ENCODE peak calls at places on chromosomes 11 and 22, in seven cellular contexts. K, U, G, T, B, D and L are unnamed samples.

GRCh38 chr22:39314251-39314971 is 5.0 kb downstream of the RPL3 start:
- DNase-seq in K (no peak), U (peak), G (no peak), T (no peak), B (no peak), D (peak), L (peak)

GRCh38 chr11:48172818-48173609 is 43.6 kb upstream of the OR4B1 start:
- DNase-seq in K (peak), U (peak), G (peak), T (peak), B (peak), D (peak), L (peak)

GRCh38 chr11:96015911-96016565 is 92.1 kb upstream of the MTMR2 start:
- DNase-seq in K (peak), U (peak), G (no peak), T (no peak), B (no peak), D (no peak), L (peak)

GRCh38 chr11:69382131-69383128 is 88.5 kb downstream of the MYEOV start:
- DNase-seq in K (peak), U (peak), G (no peak), T (no peak), B (peak), D (peak), L (peak)

GRCh38 chr22:24801906-24802504 is 4.0 kb upstream of the SGSM1 start:
- DNase-seq in K (no peak), U (no peak), G (no peak), T (no peak), B (no peak), D (no peak), L (no peak)

GRCh38 chr11:70311616-70312015 is 41.1 kb downstream of the PPFIA1 start:
- DNase-seq in K (no peak), U (no peak), G (no peak), T (no peak), B (no peak), D (no peak), L (no peak)

GRCh38 chr11:29119691-29120328 is 897.0 kb downstream of the KCNA4 start:
- DNase-seq in K (no peak), U (no peak), G (no peak), T (no peak), B (peak), D (no peak), L (no peak)

GRCh38 chr11:202490-202889 is 4.7 kb downstream of the BET1L start:
- DNase-seq in K (no peak), U (no peak), G (no peak), T (peak), B (no peak), D (no peak), L (no peak)

GRCh38 chr11:58632510-58632909 is 10.0 kb downstream of the CNTF start:
- DNase-seq in K (no peak), U (no peak), G (no peak), T (no peak), B (no peak), D (no peak), L (no peak)

GRCh38 chr22:25563757-25564319 is 637 bp upstream of the GRK3 start:
- DNase-seq in K (no peak), U (peak), G (peak), T (peak), B (peak), D (no peak), L (peak)

GRCh38 chr11:6771926-6772898 is at the start of gene OR2AG2:
- DNase-seq in K (no peak), U (no peak), G (no peak), T (no peak), B (peak), D (no peak), L (no peak)

GRCh38 chr11:77175869-77176539 is 48.0 kb downstream of the MYO7A start:
- DNase-seq in K (peak), U (no peak), G (no peak), T (no peak), B (peak), D (no peak), L (peak)

GRCh38 chr11:6638437-6638836 is 17.2 kb downstream of the DCHS1 start:
- DNase-seq in K (no peak), U (no peak), G (no peak), T (no peak), B (no peak), D (no peak), L (no peak)

GRCh38 chr11:3119141-3119821 is 45.8 kb downstream of the OSBPL5 start:
- DNase-seq in K (no peak), U (no peak), G (peak), T (no peak), B (no peak), D (no peak), L (peak)

GRCh38 chr22:46081036-46081830 is 69.1 kb upstream of the PPARA start:
- DNase-seq in K (no peak), U (no peak), G (peak), T (peak), B (no peak), D (peak), L (no peak)

GRCh38 chr11:41659990-41660389 is 200.5 kb upstream of the LRRC4C start:
- DNase-seq in K (no peak), U (no peak), G (no peak), T (no peak), B (no peak), D (no peak), L (no peak)

GRCh38 chr22:19597399-19597735 is 73.2 kb upstream of the CLDN5 start:
- DNase-seq in K (no peak), U (peak), G (no peak), T (no peak), B (no peak), D (no peak), L (no peak)

GRCh38 chr22:20203142-20204099 is 52.6 kb upstream of the CCDC188 start:
- DNase-seq in K (peak), U (no peak), G (no peak), T (no peak), B (no peak), D (no peak), L (peak)

GRCh38 chr22:43014062-43014875 is 680 bp downstream of the PACSIN2 start:
- DNase-seq in K (peak), U (peak), G (peak), T (no peak), B (no peak), D (peak), L (peak)

GRCh38 chr11:96207459-96208449 is 135.2 kb downstream of the MAML2 start:
- DNase-seq in K (no peak), U (peak), G (no peak), T (no peak), B (peak), D (no peak), L (no peak)

GRCh38 chr22:48844096-48844675 is 983.5 kb downstream of the BRD1 start:
- DNase-seq in K (no peak), U (no peak), G (no peak), T (no peak), B (no peak), D (no peak), L (no peak)

GRCh38 chr22:37639070-37639760 is at the start of gene SH3BP1:
- DNase-seq in K (peak), U (peak), G (peak), T (no peak), B (no peak), D (peak), L (peak)

GRCh38 chr11:94740083-94740974 is 27.8 kb upstream of the AMOTL1 start:
- DNase-seq in K (peak), U (peak), G (peak), T (no peak), B (no peak), D (no peak), L (peak)

GRCh38 chr22:20087319-20088262 is 7.5 kb downstream of the DGCR8 start:
- DNase-seq in K (no peak), U (no peak), G (no peak), T (no peak), B (no peak), D (no peak), L (no peak)

GRCh38 chr11:102237096-102237735 is 80.1 kb upstream of the BIRC3 start:
- DNase-seq in K (no peak), U (no peak), G (no peak), T (no peak), B (no peak), D (peak), L (no peak)

GRCh38 chr22:42052765-42053164 is 17.8 kb downstream of the NAGA start:
- DNase-seq in K (no peak), U (no peak), G (no peak), T (no peak), B (peak), D (no peak), L (no peak)

GRCh38 chr22:49019737-49020136 is 807.9 kb downstream of the BRD1 start:
- DNase-seq in K (no peak), U (no peak), G (no peak), T (peak), B (no peak), D (no peak), L (peak)

GRCh38 chr11:104163100-104164027 is 583 bp downstream of the PDGFD start:
- DNase-seq in K (peak), U (no peak), G (peak), T (no peak), B (peak), D (no peak), L (peak)

GRCh38 chr11:44788536-44789227 is 61.9 kb downstream of the TSPAN18 start:
- DNase-seq in K (no peak), U (no peak), G (no peak), T (no peak), B (no peak), D (no peak), L (no peak)

GRCh38 chr11:105636496-105636895 is 26.6 kb downstream of the GRIA4 start:
- DNase-seq in K (no peak), U (no peak), G (no peak), T (no peak), B (no peak), D (no peak), L (no peak)

GRCh38 chr11:43579171-43579918 is 101.2 kb upstream of the HSD17B12 start:
- DNase-seq in K (peak), U (peak), G (no peak), T (no peak), B (peak), D (no peak), L (peak)